ENCODE peak calls at places on chromosomes 1 and 21, in five cellular contexts. One of them, this sample, is unnamed.

GRCh38 chr21:44817914-44818635 is at the start of gene SUMO3:
- DNase-seq in GM12878: no peak
- DNase-seq in K562: peak; percentile 93
- DNase-seq in SK-N-SH: peak; percentile 98
- DNase-seq in A549: peak; percentile 74
- DNase-seq in this sample: peak; percentile 76

GRCh38 chr1:7638078-7638477 is 133.0 kb upstream of the VAMP3 start:
- DNase-seq in GM12878: no peak
- DNase-seq in K562: no peak
- DNase-seq in SK-N-SH: no peak
- DNase-seq in A549: no peak
- DNase-seq in this sample: no peak

GRCh38 chr21:37546949-37547614 is 180.5 kb downstream of the DYRK1A start:
- DNase-seq in GM12878: no peak
- DNase-seq in K562: peak; percentile 57
- DNase-seq in SK-N-SH: no peak
- DNase-seq in A549: no peak
- DNase-seq in this sample: no peak

GRCh38 chr1:35369922-35370671 is 101.6 kb downstream of the ZMYM4 start:
- DNase-seq in GM12878: no peak
- DNase-seq in K562: peak; percentile 38
- DNase-seq in SK-N-SH: peak; percentile 73
- DNase-seq in A549: no peak
- DNase-seq in this sample: peak; percentile 90

GRCh38 chr21:34693192-34693810 is 24.5 kb downstream of the CLIC6 start:
- DNase-seq in GM12878: no peak
- DNase-seq in K562: peak; percentile 77
- DNase-seq in SK-N-SH: peak; percentile 63
- DNase-seq in A549: peak; percentile 48
- DNase-seq in this sample: peak; percentile 74

GRCh38 chr1:228288536-228289238 is 80.8 kb downstream of the OBSCN start:
- DNase-seq in GM12878: no peak
- DNase-seq in K562: no peak
- DNase-seq in SK-N-SH: no peak
- DNase-seq in A549: no peak
- DNase-seq in this sample: no peak

GRCh38 chr1:30783244-30783915 is 25.8 kb upstream of the LAPTM5 start:
- DNase-seq in GM12878: no peak
- DNase-seq in K562: peak; percentile 81
- DNase-seq in SK-N-SH: no peak
- DNase-seq in A549: no peak
- DNase-seq in this sample: no peak

GRCh38 chr1:221637641-221638041 is 104.2 kb downstream of the DUSP10 start:
- DNase-seq in GM12878: no peak
- DNase-seq in K562: no peak
- DNase-seq in SK-N-SH: no peak
- DNase-seq in A549: peak; percentile 15
- DNase-seq in this sample: peak; percentile 34

GRCh38 chr1:116232989-116233514 is 121.9 kb downstream of the MAB21L3 start:
- DNase-seq in GM12878: peak; percentile 9
- DNase-seq in K562: no peak
- DNase-seq in SK-N-SH: no peak
- DNase-seq in A549: no peak
- DNase-seq in this sample: no peak

GRCh38 chr21:22728091-22728490 is 1729.9 kb downstream of the NCAM2 start:
- DNase-seq in GM12878: no peak
- DNase-seq in K562: no peak
- DNase-seq in SK-N-SH: no peak
- DNase-seq in A549: no peak
- DNase-seq in this sample: no peak

DNA sequence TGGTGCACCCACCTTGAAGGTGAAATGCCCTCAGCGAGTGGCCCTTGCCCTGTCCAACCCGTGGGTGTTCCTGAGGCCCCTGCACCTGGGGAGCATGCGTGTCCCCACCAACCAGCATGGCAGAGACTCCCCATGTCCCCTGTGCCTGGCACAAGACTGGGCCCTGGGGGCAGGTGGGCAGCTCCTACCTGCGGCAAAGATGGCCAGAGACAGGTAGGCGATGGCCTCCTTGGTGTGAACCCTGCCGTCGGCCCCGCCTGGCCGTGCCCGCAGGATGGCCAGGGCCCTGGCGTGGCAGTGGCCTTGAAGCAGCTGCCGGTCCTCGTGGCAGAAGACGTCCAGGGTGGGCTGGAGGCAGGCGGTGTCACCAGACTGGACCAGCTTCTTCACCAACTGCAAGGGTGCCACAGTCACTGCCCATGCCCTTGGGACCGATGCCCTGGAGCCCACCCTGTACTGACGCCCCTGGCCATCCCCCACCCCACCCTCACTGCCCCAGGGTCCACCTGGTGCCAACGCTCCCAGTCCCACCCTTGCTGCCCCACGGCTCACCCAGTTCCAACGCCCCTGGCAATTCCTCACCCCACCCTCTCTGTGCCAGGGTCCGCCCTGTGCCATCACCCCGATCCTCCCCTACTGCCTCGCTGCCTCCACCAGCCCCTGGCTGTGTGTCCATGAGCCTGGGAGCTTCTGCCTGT is 15.7 kb downstream of the TTC34 start:
- DNase-seq in GM12878: no peak
- DNase-seq in K562: no peak
- DNase-seq in SK-N-SH: peak; percentile 22
- DNase-seq in A549: no peak
- DNase-seq in this sample: no peak
- TF ChIP-seq USF2 in GM12878: no peak
- TF ChIP-seq USF2 in K562: no peak
- TF ChIP-seq USF2 in SK-N-SH: no peak
- TF ChIP-seq USF2 in A549: no peak
- TF ChIP-seq USF2 in this sample: no peak

DNA sequence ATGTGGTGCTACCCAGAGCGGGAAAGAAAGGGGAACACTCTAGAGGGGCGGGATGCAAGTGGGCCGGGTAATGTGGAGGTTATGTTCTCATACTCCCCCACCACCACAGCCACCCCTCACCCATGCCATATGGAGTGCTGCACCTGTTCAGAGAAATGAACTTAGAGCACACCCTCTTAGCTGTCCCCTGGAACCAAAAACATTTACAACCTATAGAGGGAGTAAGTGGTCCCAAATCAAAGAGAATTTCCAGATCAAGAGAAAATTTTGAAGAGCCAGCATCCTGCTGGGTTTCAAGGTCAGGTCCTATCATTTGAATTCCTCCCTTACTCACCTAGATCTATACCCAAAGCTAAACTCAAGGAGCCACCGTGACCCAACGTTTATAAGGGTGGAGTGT is 319.5 kb downstream of the BRINP2 start:
- DNase-seq in GM12878: no peak
- DNase-seq in K562: no peak
- DNase-seq in SK-N-SH: no peak
- DNase-seq in A549: no peak
- DNase-seq in this sample: no peak
- TF ChIP-seq RCOR1 in GM12878: no peak
- TF ChIP-seq RCOR1 in K562: no peak
- TF ChIP-seq RCOR1 in SK-N-SH: no peak
- TF ChIP-seq RCOR1 in A549: no peak
- TF ChIP-seq RCOR1 in this sample: no peak

GRCh38 chr1:154623358-154623757 is 15.4 kb upstream of the ADAR start:
- DNase-seq in GM12878: no peak
- DNase-seq in K562: no peak
- DNase-seq in SK-N-SH: no peak
- DNase-seq in A549: no peak
- DNase-seq in this sample: no peak

GRCh38 chr1:154624756-154625643 is 17.0 kb upstream of the ADAR start:
- DNase-seq in GM12878: no peak
- DNase-seq in K562: no peak
- DNase-seq in SK-N-SH: no peak
- DNase-seq in A549: no peak
- DNase-seq in this sample: peak; percentile 97

GRCh38 chr1:154621875-154622274 is 13.9 kb upstream of the ADAR start:
- DNase-seq in GM12878: no peak
- DNase-seq in K562: peak; percentile 43
- DNase-seq in SK-N-SH: no peak
- DNase-seq in A549: no peak
- DNase-seq in this sample: no peak

GRCh38 chr1:154619181-154619948 is 11.4 kb upstream of the ADAR start:
- DNase-seq in GM12878: no peak
- DNase-seq in K562: no peak
- DNase-seq in SK-N-SH: no peak
- DNase-seq in A549: no peak
- DNase-seq in this sample: no peak

GRCh38 chr1:154622503-154623039 is 14.6 kb upstream of the ADAR start:
- DNase-seq in GM12878: no peak
- DNase-seq in K562: no peak
- DNase-seq in SK-N-SH: no peak
- DNase-seq in A549: no peak
- DNase-seq in this sample: no peak
- TF ChIP-seq USF2 in GM12878: no peak
- TF ChIP-seq USF2 in K562: no peak
- TF ChIP-seq USF2 in SK-N-SH: no peak
- TF ChIP-seq USF2 in A549: no peak
- TF ChIP-seq USF2 in this sample: no peak

GRCh38 chr1:38716229-38716628 is 143.3 kb downstream of the RRAGC start:
- DNase-seq in GM12878: no peak
- DNase-seq in K562: no peak
- DNase-seq in SK-N-SH: no peak
- DNase-seq in A549: no peak
- DNase-seq in this sample: no peak

GRCh38 chr1:38724160-38725131 is 135.1 kb downstream of the RRAGC start:
- DNase-seq in GM12878: no peak
- DNase-seq in K562: peak; percentile 31
- DNase-seq in SK-N-SH: no peak
- DNase-seq in A549: no peak
- DNase-seq in this sample: no peak

GRCh38 chr1:38718031-38718430 is 141.5 kb downstream of the RRAGC start:
- DNase-seq in GM12878: no peak
- DNase-seq in K562: no peak
- DNase-seq in SK-N-SH: no peak
- DNase-seq in A549: no peak
- DNase-seq in this sample: no peak

GRCh38 chr1:38721816-38722215 is 137.8 kb downstream of the RRAGC start:
- DNase-seq in GM12878: no peak
- DNase-seq in K562: no peak
- DNase-seq in SK-N-SH: no peak
- DNase-seq in A549: no peak
- DNase-seq in this sample: no peak

GRCh38 chr1:38719880-38720279 is 139.7 kb downstream of the RRAGC start:
- DNase-seq in GM12878: no peak
- DNase-seq in K562: no peak
- DNase-seq in SK-N-SH: no peak
- DNase-seq in A549: no peak
- DNase-seq in this sample: no peak
- TF ChIP-seq RCOR1 in GM12878: no peak
- TF ChIP-seq RCOR1 in K562: no peak
- TF ChIP-seq RCOR1 in SK-N-SH: no peak
- TF ChIP-seq RCOR1 in A549: no peak
- TF ChIP-seq RCOR1 in this sample: no peak